ENCODE peak calls at places on chromosomes 2 and 18, in five cellular contexts. U, X, F, K and L are unnamed samples.

GRCh38 chr18:9876867-9877654 is 8.7 kb upstream of the TXNDC2 start:
- DNase-seq in K (no peak), F (no peak), X (peak; percentile 96), U (no peak), L (no peak)

GRCh38 chr2:219249203-219249980 is 3.7 kb upstream of the TUBA4B start:
- DNase-seq in U (no peak), K (no peak), X (peak; percentile 61), F (peak; percentile 53), L (peak; percentile 84)

GRCh38 chr2:152434395-152435182 is 99.6 kb downstream of the FMNL2 start:
- DNase-seq in K (no peak), U (no peak), X (peak; percentile 40), F (no peak), L (no peak)

GRCh38 chr2:46497726-46498125 is 18.4 kb downstream of the TMEM247 start:
- DNase-seq in F (no peak), U (no peak), X (no peak), K (no peak), L (no peak)

GRCh38 chr2:197838036-197838435 is 33.6 kb downstream of the PLCL1 start:
- DNase-seq in X (no peak), U (no peak), F (no peak), K (no peak), L (no peak)

GRCh38 chr18:65938592-65939372 is 188.0 kb downstream of the CDH7 start:
- DNase-seq in U (no peak), X (peak; percentile 89), K (no peak), F (no peak), L (no peak)

GRCh38 chr18:50706199-50706598 is 113.6 kb downstream of the MRO start:
- DNase-seq in F (no peak), K (no peak), U (no peak), X (no peak), L (no peak)

GRCh38 chr2:146481629-146482028 is 1363.2 kb upstream of the ACVR2A start:
- DNase-seq in F (no peak), K (no peak), X (no peak), U (no peak), L (no peak)

GRCh38 chr18:58222439-58223125 is 178.6 kb downstream of the NEDD4L start:
- DNase-seq in K (no peak), U (no peak), X (no peak), F (no peak), L (no peak)

GRCh38 chr2:26691140-26691539 is 1.4 kb upstream of the KCNK3 start:
- DNase-seq in X (no peak), K (no peak), U (no peak), F (no peak), L (no peak)

GRCh38 chr18:46748466-46748865 is 8.4 kb downstream of the ST8SIA5 start:
- DNase-seq in F (no peak), U (no peak), X (no peak), K (no peak), L (no peak)

GRCh38 chr18:55337908-55338521 is 250.0 kb downstream of the TCF4 start:
- DNase-seq in X (no peak), U (no peak), F (peak; percentile 35), K (no peak), L (peak; percentile 87)

GRCh38 chr2:173448938-173449471 is 94.3 kb downstream of the CDCA7 start:
- DNase-seq in K (no peak), X (peak; percentile 95), U (peak; percentile 2), F (peak; percentile 68), L (peak; percentile 93)

GRCh38 chr2:10171006-10171800 is 48.7 kb downstream of the RRM2 start:
- DNase-seq in X (no peak), K (no peak), U (no peak), F (no peak), L (no peak)

GRCh38 chr2:96815326-96816126 is 542 bp upstream of the CNNM3 start:
- DNase-seq in U (no peak), F (no peak), X (peak; percentile 82), K (no peak), L (no peak)

GRCh38 chr2:230330725-230331124 is 3.7 kb downstream of the SP140L start:
- DNase-seq in U (no peak), F (no peak), K (no peak), X (no peak), L (peak; percentile 62)

GRCh38 chr2:178256382-178257053 is 62.2 kb downstream of the OSBPL6 start:
- DNase-seq in F (no peak), X (peak; percentile 18), K (no peak), U (no peak), L (no peak)

GRCh38 chr2:226701052-226701451 is 98.6 kb downstream of the IRS1 start:
- DNase-seq in X (no peak), F (no peak), K (no peak), U (no peak), L (no peak)

GRCh38 chr18:56987236-56987635 is 159.7 kb upstream of the BOD1L2 start:
- DNase-seq in K (no peak), F (no peak), X (no peak), U (no peak), L (no peak)

GRCh38 chr2:135168119-135168872 is 116.2 kb downstream of the RAB3GAP1 start:
- DNase-seq in F (no peak), X (no peak), K (no peak), U (no peak), L (no peak)

GRCh38 chr2:3344897-3345296 is 32.7 kb downstream of the EIPR1 start:
- DNase-seq in K (no peak), X (no peak), F (no peak), U (no peak), L (no peak)

GRCh38 chr18:53070706-53071105 is 730.7 kb downstream of the DCC start:
- DNase-seq in F (no peak), K (no peak), X (no peak), U (no peak), L (no peak)

GRCh38 chr2:20487392-20488135 is 40.7 kb downstream of the RHOB start:
- DNase-seq in F (no peak), K (no peak), X (peak; percentile 93), U (no peak), L (peak; percentile 69)

GRCh38 chr2:241898681-241899270 is 29.2 kb downstream of the RTP5 start:
- DNase-seq in F (no peak), X (no peak), K (no peak), U (no peak), L (peak; percentile 80)

GRCh38 chr2:143841935-143842334 is 678.0 kb downstream of the ZEB2 start:
- DNase-seq in K (no peak), X (peak; percentile 45), U (no peak), F (no peak), L (no peak)

GRCh38 chr2:38268001-38268400 is 109.1 kb downstream of the ATL2 start:
- DNase-seq in X (no peak), U (no peak), K (no peak), F (no peak), L (no peak)

GRCh38 chr18:48230459-48231113 is 178.6 kb downstream of the ZBTB7C start:
- DNase-seq in U (no peak), K (no peak), F (peak; percentile 76), X (peak; percentile 83), L (peak; percentile 87)

GRCh38 chr2:84631047-84631446 is 114.7 kb downstream of the DNAH6 start:
- DNase-seq in F (no peak), X (peak; percentile 34), K (no peak), U (no peak), L (no peak)